ENCODE peak calls at places on chromosome 5, in seven cellular contexts. One of them, this sample, is unnamed.
A peak's percentile ranks its signal among the peaks of the same experiment; 100 is the strongest.

GRCh38 chr5:44275908-44276307 is 113.3 kb downstream of the FGF10 start:
- DNase-seq in heart left ventricle: no peak
- DNase-seq in OCI-LY7: no peak
- DNase-seq in AG04450: no peak
- DNase-seq in foreskin fibroblast: no peak
- DNase-seq in left lung: no peak
- DNase-seq in esophagus squamous epithelium: no peak
- DNase-seq in this sample: no peak

GRCh38 chr5:151679421-151680155 is 7.1 kb downstream of the SPARC start:
- DNase-seq in left lung: no peak
- DNase-seq in OCI-LY7: no peak
- DNase-seq in heart left ventricle: no peak
- DNase-seq in esophagus squamous epithelium: no peak
- DNase-seq in foreskin fibroblast: peak; percentile 37
- DNase-seq in AG04450: no peak
- DNase-seq in this sample: no peak

GRCh38 chr5:123425444-123425843 is 2.2 kb upstream of the CEP120 start:
- DNase-seq in AG04450: no peak
- DNase-seq in heart left ventricle: no peak
- DNase-seq in foreskin fibroblast: no peak
- DNase-seq in OCI-LY7: no peak
- DNase-seq in left lung: no peak
- DNase-seq in esophagus squamous epithelium: no peak
- DNase-seq in this sample: no peak

GRCh38 chr5:39076757-39077475 is 2.7 kb upstream of the RICTOR start:
- DNase-seq in left lung: no peak
- DNase-seq in foreskin fibroblast: peak; percentile 47
- DNase-seq in esophagus squamous epithelium: no peak
- DNase-seq in heart left ventricle: no peak
- DNase-seq in AG04450: no peak
- DNase-seq in OCI-LY7: peak; percentile 49
- DNase-seq in this sample: no peak

GRCh38 chr5:58985759-58986158 is 402.9 kb downstream of the RAB3C start:
- DNase-seq in foreskin fibroblast: no peak
- DNase-seq in OCI-LY7: no peak
- DNase-seq in heart left ventricle: no peak
- DNase-seq in AG04450: no peak
- DNase-seq in left lung: no peak
- DNase-seq in esophagus squamous epithelium: no peak
- DNase-seq in this sample: no peak

GRCh38 chr5:170113517-170113891 is 7.8 kb downstream of the FOXI1 start:
- DNase-seq in heart left ventricle: no peak
- DNase-seq in OCI-LY7: no peak
- DNase-seq in AG04450: no peak
- DNase-seq in esophagus squamous epithelium: no peak
- DNase-seq in left lung: no peak
- DNase-seq in foreskin fibroblast: no peak
- DNase-seq in this sample: no peak

GRCh38 chr5:133993563-133993962 is 11.2 kb downstream of the VDAC1 start:
- DNase-seq in OCI-LY7: no peak
- DNase-seq in foreskin fibroblast: no peak
- DNase-seq in left lung: no peak
- DNase-seq in AG04450: no peak
- DNase-seq in heart left ventricle: no peak
- DNase-seq in esophagus squamous epithelium: no peak
- DNase-seq in this sample: no peak

GRCh38 chr5:165809914-165810313 is 2304.5 kb downstream of the MAT2B start:
- DNase-seq in AG04450: no peak
- DNase-seq in esophagus squamous epithelium: no peak
- DNase-seq in foreskin fibroblast: no peak
- DNase-seq in OCI-LY7: no peak
- DNase-seq in left lung: no peak
- DNase-seq in heart left ventricle: no peak
- DNase-seq in this sample: no peak

GRCh38 chr5:9545959-9546851 is at the start of gene SEMA5A:
- DNase-seq in esophagus squamous epithelium: no peak
- DNase-seq in left lung: peak; percentile 87
- DNase-seq in AG04450: no peak
- DNase-seq in foreskin fibroblast: peak; percentile 91
- DNase-seq in OCI-LY7: no peak
- DNase-seq in heart left ventricle: peak; percentile 85
- DNase-seq in this sample: no peak

GRCh38 chr5:83104031-83104430 is 26.7 kb downstream of the XRCC4 start:
- DNase-seq in esophagus squamous epithelium: no peak
- DNase-seq in AG04450: no peak
- DNase-seq in heart left ventricle: no peak
- DNase-seq in foreskin fibroblast: no peak
- DNase-seq in OCI-LY7: no peak
- DNase-seq in left lung: no peak
- DNase-seq in this sample: no peak

GRCh38 chr5:168916852-168917251 is 337.7 kb upstream of the PANK3 start:
- DNase-seq in left lung: no peak
- DNase-seq in heart left ventricle: no peak
- DNase-seq in AG04450: no peak
- DNase-seq in OCI-LY7: no peak
- DNase-seq in esophagus squamous epithelium: no peak
- DNase-seq in foreskin fibroblast: peak; percentile 32
- DNase-seq in this sample: no peak

GRCh38 chr5:132761321-132762240 is 14.4 kb downstream of the CCNI2 start:
- DNase-seq in esophagus squamous epithelium: no peak
- DNase-seq in left lung: no peak
- DNase-seq in heart left ventricle: no peak
- DNase-seq in OCI-LY7: no peak
- DNase-seq in foreskin fibroblast: no peak
- DNase-seq in AG04450: no peak
- DNase-seq in this sample: no peak

GRCh38 chr5:74895906-74896305 is 29.7 kb upstream of the FAM169A start:
- DNase-seq in left lung: peak; percentile 76
- DNase-seq in esophagus squamous epithelium: no peak
- DNase-seq in foreskin fibroblast: peak; percentile 79
- DNase-seq in heart left ventricle: peak; percentile 90
- DNase-seq in OCI-LY7: no peak
- DNase-seq in AG04450: peak; percentile 11
- DNase-seq in this sample: no peak

GRCh38 chr5:150021491-150022162 is 21.1 kb downstream of the HMGXB3 start:
- DNase-seq in heart left ventricle: no peak
- DNase-seq in AG04450: no peak
- DNase-seq in left lung: no peak
- DNase-seq in OCI-LY7: no peak
- DNase-seq in foreskin fibroblast: peak; percentile 24
- DNase-seq in esophagus squamous epithelium: no peak
- DNase-seq in this sample: no peak

GRCh38 chr5:134043793-134044525 is 39.2 kb upstream of the VDAC1 start:
- DNase-seq in esophagus squamous epithelium: no peak
- DNase-seq in foreskin fibroblast: no peak
- DNase-seq in AG04450: no peak
- DNase-seq in left lung: no peak
- DNase-seq in heart left ventricle: no peak
- DNase-seq in OCI-LY7: no peak
- DNase-seq in this sample: no peak

GRCh38 chr5:131112424-131112823 is 52.6 kb downstream of the HINT1 start:
- DNase-seq in heart left ventricle: no peak
- DNase-seq in AG04450: no peak
- DNase-seq in esophagus squamous epithelium: no peak
- DNase-seq in OCI-LY7: no peak
- DNase-seq in left lung: no peak
- DNase-seq in foreskin fibroblast: no peak
- DNase-seq in this sample: no peak

GRCh38 chr5:131107128-131107527 is 57.9 kb downstream of the HINT1 start:
- DNase-seq in foreskin fibroblast: no peak
- DNase-seq in left lung: no peak
- DNase-seq in AG04450: no peak
- DNase-seq in esophagus squamous epithelium: no peak
- DNase-seq in OCI-LY7: no peak
- DNase-seq in heart left ventricle: no peak
- DNase-seq in this sample: no peak

GRCh38 chr5:131114754-131115153 is 50.3 kb downstream of the HINT1 start:
- DNase-seq in heart left ventricle: no peak
- DNase-seq in foreskin fibroblast: no peak
- DNase-seq in OCI-LY7: no peak
- DNase-seq in AG04450: no peak
- DNase-seq in left lung: no peak
- DNase-seq in esophagus squamous epithelium: no peak
- DNase-seq in this sample: no peak

GRCh38 chr5:131110256-131110594 is 54.8 kb downstream of the HINT1 start:
- DNase-seq in esophagus squamous epithelium: no peak
- DNase-seq in left lung: no peak
- DNase-seq in AG04450: no peak
- DNase-seq in OCI-LY7: no peak
- DNase-seq in heart left ventricle: no peak
- DNase-seq in foreskin fibroblast: no peak
- DNase-seq in this sample: no peak

GRCh38 chr5:131109540-131110255 is 55.4 kb downstream of the HINT1 start:
- DNase-seq in left lung: no peak
- DNase-seq in heart left ventricle: no peak
- DNase-seq in foreskin fibroblast: peak; percentile 59
- DNase-seq in esophagus squamous epithelium: no peak
- DNase-seq in AG04450: no peak
- DNase-seq in OCI-LY7: peak; percentile 47
- DNase-seq in this sample: no peak
- TF ChIP-seq CTCF in left lung: peak; percentile 78
- TF ChIP-seq CTCF in heart left ventricle: peak; percentile 64
- TF ChIP-seq CTCF in foreskin fibroblast: peak; percentile 68
- TF ChIP-seq CTCF in esophagus squamous epithelium: peak; percentile 61
- TF ChIP-seq CTCF in AG04450: peak; percentile 68
- TF ChIP-seq CTCF in OCI-LY7: peak; percentile 90
- TF ChIP-seq CTCF in this sample: peak; percentile 86

GRCh38 chr5:72463499-72464052 is 43.6 kb downstream of the ZNF366 start:
- DNase-seq in OCI-LY7: no peak
- DNase-seq in esophagus squamous epithelium: no peak
- DNase-seq in AG04450: no peak
- DNase-seq in heart left ventricle: no peak
- DNase-seq in left lung: no peak
- DNase-seq in foreskin fibroblast: no peak
- DNase-seq in this sample: no peak
- TF ChIP-seq CTCF in OCI-LY7: no peak
- TF ChIP-seq CTCF in esophagus squamous epithelium: no peak
- TF ChIP-seq CTCF in AG04450: no peak
- TF ChIP-seq CTCF in heart left ventricle: no peak
- TF ChIP-seq CTCF in left lung: no peak
- TF ChIP-seq CTCF in foreskin fibroblast: no peak
- TF ChIP-seq CTCF in this sample: no peak

DNA sequence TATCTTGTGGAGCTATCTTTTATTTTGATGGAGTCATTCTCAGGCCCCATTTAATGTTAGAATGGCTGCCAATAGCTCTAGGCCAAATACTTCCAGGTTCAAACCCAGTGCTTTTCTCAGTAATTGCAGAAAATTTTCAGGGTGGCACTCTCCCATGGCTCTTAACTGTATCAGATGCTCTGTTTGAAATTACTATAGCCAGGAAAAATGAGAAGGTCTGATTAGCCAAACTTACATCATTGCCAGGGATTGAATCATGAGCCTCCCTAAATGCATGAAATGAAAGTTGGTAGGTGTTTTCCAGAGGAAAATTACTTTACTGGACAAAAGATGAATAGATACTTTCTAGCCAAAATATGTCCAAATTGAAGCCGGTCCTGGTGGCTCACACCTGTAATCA is 404.8 kb downstream of the MAT2B start:
- DNase-seq in left lung: no peak
- DNase-seq in heart left ventricle: no peak
- DNase-seq in AG04450: no peak
- DNase-seq in OCI-LY7: no peak
- DNase-seq in esophagus squamous epithelium: no peak
- DNase-seq in foreskin fibroblast: no peak
- DNase-seq in this sample: no peak
- TF ChIP-seq CTCF in left lung: no peak
- TF ChIP-seq CTCF in heart left ventricle: no peak
- TF ChIP-seq CTCF in AG04450: no peak
- TF ChIP-seq CTCF in OCI-LY7: no peak
- TF ChIP-seq CTCF in esophagus squamous epithelium: no peak
- TF ChIP-seq CTCF in foreskin fibroblast: no peak
- TF ChIP-seq CTCF in this sample: no peak

DNA sequence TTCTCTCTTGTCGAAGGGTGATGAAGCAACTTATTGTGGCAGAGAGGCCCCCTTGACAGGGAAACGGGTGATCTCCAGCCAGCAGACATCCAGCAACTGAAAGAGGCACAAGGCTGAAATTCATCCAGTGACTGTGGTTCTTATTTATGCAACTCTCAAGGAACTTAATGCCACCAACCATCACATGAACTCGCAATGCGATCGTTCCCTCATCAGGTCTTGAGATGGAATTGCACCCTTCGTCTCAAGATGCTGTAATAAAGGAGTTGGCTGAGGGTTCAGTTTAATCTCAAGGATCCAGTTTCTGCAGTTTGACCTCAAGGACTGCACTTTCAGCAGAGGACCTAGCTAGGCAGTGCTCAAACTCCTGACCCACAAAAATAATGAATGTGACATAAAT is 957.6 kb upstream of the CTNND2 start:
- DNase-seq in foreskin fibroblast: no peak
- DNase-seq in AG04450: no peak
- DNase-seq in heart left ventricle: no peak
- DNase-seq in esophagus squamous epithelium: no peak
- DNase-seq in left lung: no peak
- DNase-seq in OCI-LY7: no peak
- DNase-seq in this sample: no peak
- TF ChIP-seq CTCF in foreskin fibroblast: no peak
- TF ChIP-seq CTCF in AG04450: no peak
- TF ChIP-seq CTCF in heart left ventricle: no peak
- TF ChIP-seq CTCF in esophagus squamous epithelium: no peak
- TF ChIP-seq CTCF in left lung: no peak
- TF ChIP-seq CTCF in OCI-LY7: no peak
- TF ChIP-seq CTCF in this sample: no peak

GRCh38 chr5:103498800-103499199 is 63.8 kb downstream of the NUDT12 start:
- DNase-seq in esophagus squamous epithelium: no peak
- DNase-seq in foreskin fibroblast: no peak
- DNase-seq in OCI-LY7: no peak
- DNase-seq in heart left ventricle: no peak
- DNase-seq in AG04450: no peak
- DNase-seq in left lung: no peak
- DNase-seq in this sample: no peak

GRCh38 chr5:103505581-103506305 is 56.8 kb downstream of the NUDT12 start:
- DNase-seq in AG04450: peak; percentile 32
- DNase-seq in heart left ventricle: no peak
- DNase-seq in esophagus squamous epithelium: no peak
- DNase-seq in left lung: no peak
- DNase-seq in OCI-LY7: no peak
- DNase-seq in foreskin fibroblast: peak; percentile 79
- DNase-seq in this sample: no peak

GRCh38 chr5:103499236-103499635 is 63.4 kb downstream of the NUDT12 start:
- DNase-seq in esophagus squamous epithelium: no peak
- DNase-seq in heart left ventricle: no peak
- DNase-seq in AG04450: no peak
- DNase-seq in left lung: no peak
- DNase-seq in OCI-LY7: no peak
- DNase-seq in foreskin fibroblast: no peak
- DNase-seq in this sample: no peak

GRCh38 chr5:103502651-103503050 is 59.9 kb downstream of the NUDT12 start:
- DNase-seq in left lung: no peak
- DNase-seq in heart left ventricle: no peak
- DNase-seq in OCI-LY7: no peak
- DNase-seq in AG04450: no peak
- DNase-seq in esophagus squamous epithelium: no peak
- DNase-seq in foreskin fibroblast: no peak
- DNase-seq in this sample: no peak

GRCh38 chr5:103503065-103503464 is 59.5 kb downstream of the NUDT12 start:
- DNase-seq in esophagus squamous epithelium: no peak
- DNase-seq in AG04450: no peak
- DNase-seq in heart left ventricle: no peak
- DNase-seq in left lung: no peak
- DNase-seq in OCI-LY7: no peak
- DNase-seq in foreskin fibroblast: no peak
- DNase-seq in this sample: no peak
- TF ChIP-seq CTCF in esophagus squamous epithelium: no peak
- TF ChIP-seq CTCF in AG04450: no peak
- TF ChIP-seq CTCF in heart left ventricle: no peak
- TF ChIP-seq CTCF in left lung: no peak
- TF ChIP-seq CTCF in OCI-LY7: no peak
- TF ChIP-seq CTCF in foreskin fibroblast: no peak
- TF ChIP-seq CTCF in this sample: no peak

This sample was measured in natural killer cell.